ENCODE peak calls at places on chromosomes 11 and 22, in six cellular contexts. One of them, this sample, is unnamed.

GRCh38 chr11:126808851-126809250 is 191.7 kb downstream of the KIRREL3 start:
- DNase-seq in NAMALWA: no peak
- DNase-seq in left ventricle myocardium superior: no peak
- DNase-seq in right lobe of liver: no peak
- DNase-seq in IMR-90: peak
- DNase-seq in NCI-H510A: no peak
- DNase-seq in this sample: no peak

GRCh38 chr11:57323503-57324153 is 1.1 kb downstream of the TNKS1BP1 start:
- DNase-seq in NCI-H510A: no peak
- DNase-seq in left ventricle myocardium superior: no peak
- DNase-seq in NAMALWA: no peak
- DNase-seq in right lobe of liver: no peak
- DNase-seq in IMR-90: peak
- DNase-seq in this sample: no peak

GRCh38 chr11:35009941-35010337 is 93.5 kb downstream of the PDHX start:
- DNase-seq in right lobe of liver: no peak
- DNase-seq in NAMALWA: no peak
- DNase-seq in left ventricle myocardium superior: no peak
- DNase-seq in IMR-90: no peak
- DNase-seq in NCI-H510A: no peak
- DNase-seq in this sample: no peak

GRCh38 chr22:46367707-46368191 is 32.2 kb downstream of the TRMU start:
- DNase-seq in left ventricle myocardium superior: peak
- DNase-seq in NCI-H510A: no peak
- DNase-seq in right lobe of liver: peak
- DNase-seq in IMR-90: peak
- DNase-seq in NAMALWA: peak
- DNase-seq in this sample: peak

GRCh38 chr11:64146036-64146943 is 19.6 kb downstream of the MACROD1 start:
- DNase-seq in IMR-90: peak
- DNase-seq in left ventricle myocardium superior: peak
- DNase-seq in right lobe of liver: peak
- DNase-seq in NCI-H510A: peak
- DNase-seq in NAMALWA: peak
- DNase-seq in this sample: peak

GRCh38 chr11:107859459-107860239 is 1.1 kb upstream of the SLC35F2 start:
- DNase-seq in NCI-H510A: peak
- DNase-seq in right lobe of liver: peak
- DNase-seq in IMR-90: no peak
- DNase-seq in left ventricle myocardium superior: peak
- DNase-seq in NAMALWA: peak
- DNase-seq in this sample: peak

GRCh38 chr11:69657911-69658605 is 17.1 kb downstream of the LTO1 start:
- DNase-seq in NAMALWA: no peak
- DNase-seq in left ventricle myocardium superior: peak
- DNase-seq in IMR-90: peak
- DNase-seq in right lobe of liver: no peak
- DNase-seq in NCI-H510A: no peak
- DNase-seq in this sample: no peak

GRCh38 chr11:59801160-59801706 is 9.3 kb downstream of the MRPL16 start:
- DNase-seq in NCI-H510A: no peak
- DNase-seq in NAMALWA: no peak
- DNase-seq in IMR-90: no peak
- DNase-seq in right lobe of liver: no peak
- DNase-seq in left ventricle myocardium superior: no peak
- DNase-seq in this sample: no peak

GRCh38 chr11:70860855-70861254 is 391.5 kb downstream of the SHANK2 start:
- DNase-seq in NAMALWA: no peak
- DNase-seq in left ventricle myocardium superior: no peak
- DNase-seq in IMR-90: no peak
- DNase-seq in right lobe of liver: no peak
- DNase-seq in NCI-H510A: no peak
- DNase-seq in this sample: no peak

GRCh38 chr11:67270256-67271211 is 4.3 kb downstream of the GRK2 start:
- DNase-seq in left ventricle myocardium superior: peak
- DNase-seq in NAMALWA: peak
- DNase-seq in IMR-90: no peak
- DNase-seq in NCI-H510A: no peak
- DNase-seq in right lobe of liver: peak
- DNase-seq in this sample: peak

GRCh38 chr22:33706100-33706499 is 214.2 kb downstream of the LARGE1 start:
- DNase-seq in right lobe of liver: no peak
- DNase-seq in NAMALWA: no peak
- DNase-seq in NCI-H510A: no peak
- DNase-seq in IMR-90: no peak
- DNase-seq in left ventricle myocardium superior: no peak
- DNase-seq in this sample: no peak

GRCh38 chr22:39456262-39457046 is at the start of gene MGAT3:
- DNase-seq in IMR-90: no peak
- DNase-seq in NCI-H510A: no peak
- DNase-seq in NAMALWA: no peak
- DNase-seq in left ventricle myocardium superior: no peak
- DNase-seq in right lobe of liver: no peak
- DNase-seq in this sample: no peak

GRCh38 chr11:73249304-73249703 is 22.8 kb upstream of the P2RY6 start:
- DNase-seq in right lobe of liver: no peak
- DNase-seq in left ventricle myocardium superior: no peak
- DNase-seq in NAMALWA: peak
- DNase-seq in IMR-90: peak
- DNase-seq in NCI-H510A: no peak
- DNase-seq in this sample: no peak

GRCh38 chr22:28793976-28794584 is 6.3 kb downstream of the XBP1 start:
- DNase-seq in NAMALWA: no peak
- DNase-seq in IMR-90: no peak
- DNase-seq in right lobe of liver: no peak
- DNase-seq in left ventricle myocardium superior: no peak
- DNase-seq in NCI-H510A: no peak
- DNase-seq in this sample: no peak

GRCh38 chr11:121711900-121712424 is 259.2 kb upstream of the SORL1-AS1 start:
- DNase-seq in left ventricle myocardium superior: no peak
- DNase-seq in NCI-H510A: no peak
- DNase-seq in right lobe of liver: no peak
- DNase-seq in IMR-90: peak
- DNase-seq in NAMALWA: no peak
- DNase-seq in this sample: no peak

GRCh38 chr22:42608481-42609361 is 6.0 kb downstream of the POLDIP3 start:
- DNase-seq in IMR-90: peak
- DNase-seq in right lobe of liver: no peak
- DNase-seq in NAMALWA: no peak
- DNase-seq in NCI-H510A: no peak
- DNase-seq in left ventricle myocardium superior: no peak
- DNase-seq in this sample: no peak

GRCh38 chr11:43904737-43905515 is 24.3 kb downstream of the ALKBH3 start:
- DNase-seq in right lobe of liver: no peak
- DNase-seq in NAMALWA: no peak
- DNase-seq in NCI-H510A: no peak
- DNase-seq in IMR-90: peak
- DNase-seq in left ventricle myocardium superior: no peak
- DNase-seq in this sample: no peak

GRCh38 chr11:9616042-9616640 is 42.7 kb downstream of the WEE1 start:
- DNase-seq in left ventricle myocardium superior: no peak
- DNase-seq in NAMALWA: peak
- DNase-seq in right lobe of liver: no peak
- DNase-seq in NCI-H510A: no peak
- DNase-seq in IMR-90: peak
- DNase-seq in this sample: no peak

GRCh38 chr11:69157156-69157821 is 1.6 kb downstream of the SMIM38 start:
- DNase-seq in NAMALWA: no peak
- DNase-seq in left ventricle myocardium superior: peak
- DNase-seq in right lobe of liver: peak
- DNase-seq in IMR-90: peak
- DNase-seq in NCI-H510A: peak
- DNase-seq in this sample: peak

GRCh38 chr11:5291207-5291838 is 10.4 kb downstream of the OR51B4 start:
- DNase-seq in left ventricle myocardium superior: no peak
- DNase-seq in IMR-90: peak
- DNase-seq in NAMALWA: peak
- DNase-seq in right lobe of liver: no peak
- DNase-seq in NCI-H510A: no peak
- DNase-seq in this sample: no peak

GRCh38 chr22:50519151-50519550 is 6.2 kb downstream of the SCO2 start:
- DNase-seq in NAMALWA: no peak
- DNase-seq in NCI-H510A: no peak
- DNase-seq in right lobe of liver: no peak
- DNase-seq in IMR-90: no peak
- DNase-seq in left ventricle myocardium superior: no peak
- DNase-seq in this sample: no peak

GRCh38 chr11:65851083-65851579 is 6.8 kb downstream of the CFL1 start:
- DNase-seq in left ventricle myocardium superior: no peak
- DNase-seq in IMR-90: no peak
- DNase-seq in NCI-H510A: no peak
- DNase-seq in NAMALWA: peak
- DNase-seq in right lobe of liver: no peak
- DNase-seq in this sample: no peak

GRCh38 chr11:43834291-43834690 is 46.3 kb upstream of the ALKBH3 start:
- DNase-seq in right lobe of liver: no peak
- DNase-seq in left ventricle myocardium superior: no peak
- DNase-seq in NAMALWA: no peak
- DNase-seq in IMR-90: no peak
- DNase-seq in NCI-H510A: no peak
- DNase-seq in this sample: no peak

GRCh38 chr22:29457730-29458129 is 19.3 kb downstream of the RFPL1 start:
- DNase-seq in left ventricle myocardium superior: no peak
- DNase-seq in right lobe of liver: no peak
- DNase-seq in NAMALWA: peak
- DNase-seq in IMR-90: peak
- DNase-seq in NCI-H510A: no peak
- DNase-seq in this sample: no peak

GRCh38 chr22:30675436-30675835 is 7.8 kb upstream of the DUSP18 start:
- DNase-seq in left ventricle myocardium superior: no peak
- DNase-seq in IMR-90: no peak
- DNase-seq in NAMALWA: no peak
- DNase-seq in right lobe of liver: no peak
- DNase-seq in NCI-H510A: no peak
- DNase-seq in this sample: no peak

GRCh38 chr11:60972182-60973030 is 926 bp downstream of the CD6 start:
- DNase-seq in right lobe of liver: no peak
- DNase-seq in IMR-90: no peak
- DNase-seq in left ventricle myocardium superior: no peak
- DNase-seq in NAMALWA: no peak
- DNase-seq in NCI-H510A: no peak
- DNase-seq in this sample: no peak

GRCh38 chr11:8331767-8332166 is 68.1 kb upstream of the LMO1 start:
- DNase-seq in NAMALWA: no peak
- DNase-seq in IMR-90: no peak
- DNase-seq in left ventricle myocardium superior: no peak
- DNase-seq in NCI-H510A: no peak
- DNase-seq in right lobe of liver: no peak
- DNase-seq in this sample: no peak

GRCh38 chr11:63146586-63146985 is 2.6 kb upstream of the SLC22A24 start:
- DNase-seq in IMR-90: no peak
- DNase-seq in right lobe of liver: no peak
- DNase-seq in left ventricle myocardium superior: no peak
- DNase-seq in NAMALWA: no peak
- DNase-seq in NCI-H510A: no peak
- DNase-seq in this sample: no peak

GRCh38 chr11:101860694-101861371 is 54.0 kb upstream of the CEP126 start:
- DNase-seq in left ventricle myocardium superior: peak
- DNase-seq in IMR-90: peak
- DNase-seq in right lobe of liver: no peak
- DNase-seq in NCI-H510A: peak
- DNase-seq in NAMALWA: peak
- DNase-seq in this sample: no peak

This sample was measured in Right ventricle myocardium superior.